ENCODE peak calls at places on chromosomes 7 and 10, in eight cellular contexts. R is GM19239, A is amygdala, X is MM.1S, Y is endothelial cell of umbilical vein, J is SJSA1, O is activated B cell treated with CpG ODN at 0.5 μM for 24 hours, B is M059J. W is an unnamed sample.

GRCh38 chr7:130649004-130649790 is 19.4 kb downstream of the COPG2 start:
- DNase-seq in Y (no peak), O (no peak), J (peak; percentile 27), A (no peak), B (peak; percentile 93), R (peak; percentile 22), X (no peak), W (no peak)

GRCh38 chr10:62008943-62009342 is 107.4 kb downstream of the ARID5B start:
- DNase-seq in X (no peak), J (no peak), A (no peak), O (no peak), Y (no peak), B (no peak), R (no peak), W (no peak)

GRCh38 chr7:68792351-68792750 is 805.9 kb upstream of the AUTS2 start:
- DNase-seq in X (no peak), R (no peak), B (no peak), O (no peak), Y (no peak), A (no peak), J (no peak), W (no peak)

GRCh38 chr7:101733713-101734475 is 83.5 kb upstream of the CUX1 start:
- DNase-seq in J (no peak), R (no peak), X (peak; percentile 85), O (no peak), A (no peak), Y (peak; percentile 18), B (peak; percentile 79), W (peak; percentile 40)

GRCh38 chr7:347644-348479 is 57.9 kb downstream of the FOXL3 start:
- DNase-seq in O (no peak), A (no peak), R (no peak), J (no peak), X (no peak), Y (no peak), B (no peak), W (no peak)

GRCh38 chr7:24737281-24737680 is 20.0 kb downstream of the GSDME start:
- DNase-seq in Y (peak; percentile 74), A (no peak), J (no peak), X (no peak), O (no peak), B (peak; percentile 29), R (no peak), W (no peak)

GRCh38 chr10:29555746-29556481 is 78.9 kb downstream of the SVIL start:
- DNase-seq in O (no peak), B (peak; percentile 52), A (no peak), R (no peak), X (no peak), Y (no peak), J (peak; percentile 74), W (no peak)

GRCh38 chr10:34667177-34667576 is 147.9 kb downstream of the PARD3 start:
- DNase-seq in X (peak; percentile 56), B (no peak), J (no peak), Y (no peak), A (no peak), R (no peak), O (no peak), W (no peak)

GRCh38 chr10:21919906-21920305 is 83.6 kb downstream of the DNAJC1 start:
- DNase-seq in X (no peak), R (no peak), J (no peak), Y (no peak), O (no peak), B (no peak), A (no peak), W (no peak)